ENCODE peak calls at places on chromosome 1, in four cellular contexts. L is ovary, R is sigmoid colon, E is suprapubic skin. I is an unnamed sample.

GRCh38 chr1:167196185-167196584 is 24.5 kb upstream of the POU2F1 start:
- DNase-seq in L (no peak), R (no peak), E (no peak), I (no peak)

GRCh38 chr1:211174375-211174774 is 40.4 kb upstream of the KCNH1 start:
- DNase-seq in L (no peak), R (no peak), E (no peak), I (no peak)

GRCh38 chr1:223207293-223208066 is 64.4 kb upstream of the TLR5 start:
- DNase-seq in L (no peak), R (no peak), E (no peak), I (no peak)

GRCh38 chr1:77084457-77084856 is 134.8 kb downstream of the PIGK start:
- DNase-seq in L (no peak), R (no peak), E (no peak), I (no peak)

GRCh38 chr1:58155418-58156123 is 391.0 kb downstream of the OMA1 start:
- DNase-seq in L (no peak), R (no peak), E (no peak), I (no peak)

GRCh38 chr1:25933479-25934365 is 27.5 kb upstream of the STMN1 start:
- DNase-seq in L (no peak), R (no peak), E (no peak), I (no peak)

GRCh38 chr1:192907545-192908243 is 98.9 kb downstream of the RGS2 start:
- DNase-seq in L (no peak), R (no peak), E (no peak), I (no peak)

GRCh38 chr1:234529661-234530237 is 50.8 kb upstream of the TARBP1 start:
- DNase-seq in L (no peak), R (no peak), E (no peak), I (no peak)

GRCh38 chr1:63731117-63732043 is 42.4 kb upstream of the ROR1 start:
- DNase-seq in L (no peak), R (no peak), E (no peak), I (peak)

GRCh38 chr1:48571303-48571987 is 99.4 kb upstream of the SPATA6 start:
- DNase-seq in L (no peak), R (no peak), E (no peak), I (no peak)

GRCh38 chr1:211532086-211532439 is 40.1 kb upstream of the RD3 start:
- DNase-seq in L (no peak), R (no peak), E (no peak), I (no peak)

GRCh38 chr1:4690951-4691675 is 36.7 kb downstream of the AJAP1 start:
- DNase-seq in L (no peak), R (no peak), E (no peak), I (no peak)

GRCh38 chr1:33390550-33390949 is 40.3 kb downstream of the PHC2 start:
- DNase-seq in L (no peak), R (no peak), E (no peak), I (no peak)

GRCh38 chr1:6599141-6599975 is 3.3 kb downstream of the KLHL21 start:
- DNase-seq in L (no peak), R (no peak), E (no peak), I (no peak)

GRCh38 chr1:180246579-180246978 is 16.5 kb downstream of the LHX4 start:
- DNase-seq in L (no peak), R (no peak), E (no peak), I (no peak)

GRCh38 chr1:110067957-110068645 is 2.4 kb downstream of the ALX3 start:
- DNase-seq in L (no peak), R (no peak), E (no peak), I (no peak)

DNA sequence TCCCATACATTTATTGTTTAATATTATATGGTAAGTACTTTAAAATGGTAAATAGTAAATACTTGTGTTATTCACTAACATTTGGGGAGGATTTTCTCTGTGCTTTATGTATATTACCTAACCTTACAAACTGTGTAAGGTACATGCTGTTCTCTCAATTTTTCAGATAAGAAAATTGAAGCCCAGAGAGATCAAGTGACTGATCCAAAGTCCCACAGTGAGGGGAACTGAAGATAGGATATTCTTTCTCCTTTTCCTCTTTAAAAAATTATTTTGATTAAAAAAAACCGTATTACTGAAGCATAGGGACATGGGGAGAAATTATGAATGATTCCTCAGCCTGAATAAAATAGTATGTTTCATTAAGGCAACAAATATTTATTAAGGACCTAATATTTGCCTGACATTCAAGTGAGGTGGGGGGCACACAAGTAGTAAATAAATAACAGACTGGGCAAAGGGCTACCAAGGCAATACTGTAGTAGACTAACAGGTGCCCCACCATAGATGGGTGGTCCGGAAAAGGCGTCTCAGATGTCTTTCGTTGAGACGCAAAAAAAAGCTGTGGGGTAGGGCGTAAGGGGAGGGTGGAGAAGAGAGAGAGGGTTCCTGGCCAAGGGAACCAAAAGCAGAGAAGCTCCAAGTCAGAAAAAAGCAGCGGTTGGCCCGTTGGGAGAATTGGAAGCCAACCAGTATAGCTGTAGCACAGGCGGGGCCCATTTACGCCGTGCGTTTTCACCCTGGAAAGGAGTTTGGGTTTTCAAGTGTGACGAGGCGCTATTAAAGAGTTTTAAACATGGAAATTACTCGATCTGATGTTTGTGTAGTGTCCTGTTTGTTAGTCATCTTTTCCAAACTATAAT is 944 bp upstream of the AGO3 start:
- DNase-seq in L (peak), R (peak), E (peak), I (no peak)
- TF ChIP-seq POLR2A in L (no peak), R (no peak), E (no peak), I (no peak)

GRCh38 chr1:1067284-1068076 is 6.6 kb downstream of the RNF223 start:
- DNase-seq in L (no peak), R (no peak), E (no peak), I (no peak)

GRCh38 chr1:1063261-1063944 is 10.7 kb downstream of the RNF223 start:
- DNase-seq in L (no peak), R (no peak), E (no peak), I (no peak)

GRCh38 chr1:1063945-1064831 is 9.9 kb downstream of the RNF223 start:
- DNase-seq in L (no peak), R (no peak), E (no peak), I (no peak)

GRCh38 chr1:1066403-1067283 is 7.5 kb downstream of the RNF223 start:
- DNase-seq in L (no peak), R (no peak), E (no peak), I (no peak)

DNA sequence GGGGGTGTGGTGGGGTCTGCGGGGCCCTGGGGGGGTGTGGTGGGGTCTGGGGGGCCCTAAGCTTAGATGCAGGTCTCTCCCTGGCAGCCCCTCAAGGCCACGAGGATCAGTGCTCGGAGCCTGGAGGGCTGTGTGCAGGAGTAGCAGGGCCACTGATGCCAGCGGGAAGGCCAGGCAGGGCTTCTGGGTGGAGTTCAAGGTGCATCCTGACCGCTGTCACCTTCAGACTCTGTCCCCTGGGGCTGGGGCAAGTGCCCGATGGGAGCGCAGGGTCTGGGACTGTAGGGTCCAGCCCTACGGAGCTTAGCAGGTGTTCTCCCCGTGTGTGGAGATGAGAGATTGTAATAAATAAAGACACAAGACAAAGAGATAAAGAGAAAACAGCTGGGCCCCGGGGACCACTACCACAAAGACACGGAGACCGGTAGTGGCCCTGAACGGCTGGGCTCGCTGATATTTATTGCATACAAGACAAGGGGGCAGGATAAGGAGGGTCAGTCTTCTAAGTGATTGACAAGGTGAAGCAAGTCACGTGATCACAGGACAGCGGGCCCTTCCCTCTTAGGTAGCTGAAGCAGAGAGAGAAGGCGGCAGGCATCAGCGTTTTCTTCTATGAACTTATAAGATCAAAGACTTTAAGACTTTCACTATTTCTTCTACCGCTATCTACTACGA is 8.7 kb downstream of the RNF223 start:
- DNase-seq in L (no peak), R (no peak), E (no peak), I (no peak)
- TF ChIP-seq EP300 in L (no peak), R (no peak), E (no peak), I (no peak)

DNA sequence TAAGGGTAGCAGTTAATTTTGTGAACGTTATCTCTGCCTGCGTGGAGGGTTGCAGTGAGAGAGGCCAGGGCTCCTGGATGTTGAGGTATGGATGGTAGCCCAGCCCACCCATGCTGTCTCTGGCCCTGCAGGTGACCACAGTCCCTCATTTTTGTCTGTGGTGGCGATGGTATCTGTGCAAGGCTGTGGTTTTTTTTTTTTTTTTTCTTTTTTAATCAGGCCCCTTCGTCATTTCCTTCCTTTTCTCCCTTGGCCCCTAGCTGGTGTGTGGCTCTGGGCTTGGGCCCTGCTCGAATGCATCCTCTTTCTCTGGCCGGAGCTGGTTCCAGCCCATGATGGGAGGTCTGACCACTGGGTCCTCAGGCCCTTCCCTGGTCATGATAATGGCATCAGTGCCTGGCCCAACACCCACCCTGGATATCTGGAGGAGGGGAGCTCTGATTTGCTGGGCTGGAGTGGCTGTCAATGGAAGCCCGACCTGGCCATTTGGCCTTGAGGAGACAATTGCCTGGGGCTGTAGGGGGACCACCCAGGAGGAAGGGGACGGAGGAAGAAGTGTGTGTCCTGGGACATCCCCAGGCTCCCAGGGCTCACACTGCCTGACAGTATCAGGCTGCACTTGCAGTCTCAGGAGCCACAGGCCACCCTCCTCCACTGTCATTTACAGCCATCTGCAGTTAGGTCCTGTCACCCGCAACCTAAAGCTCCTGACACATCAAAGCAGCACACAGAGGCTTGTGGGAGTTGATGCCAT is 8.1 kb upstream of the RNF187 start:
- DNase-seq in L (no peak), R (peak), E (no peak), I (no peak)
- H3K4me3 ChIP-seq in L (no peak), R (no peak), E (no peak), I (no peak)

DNA sequence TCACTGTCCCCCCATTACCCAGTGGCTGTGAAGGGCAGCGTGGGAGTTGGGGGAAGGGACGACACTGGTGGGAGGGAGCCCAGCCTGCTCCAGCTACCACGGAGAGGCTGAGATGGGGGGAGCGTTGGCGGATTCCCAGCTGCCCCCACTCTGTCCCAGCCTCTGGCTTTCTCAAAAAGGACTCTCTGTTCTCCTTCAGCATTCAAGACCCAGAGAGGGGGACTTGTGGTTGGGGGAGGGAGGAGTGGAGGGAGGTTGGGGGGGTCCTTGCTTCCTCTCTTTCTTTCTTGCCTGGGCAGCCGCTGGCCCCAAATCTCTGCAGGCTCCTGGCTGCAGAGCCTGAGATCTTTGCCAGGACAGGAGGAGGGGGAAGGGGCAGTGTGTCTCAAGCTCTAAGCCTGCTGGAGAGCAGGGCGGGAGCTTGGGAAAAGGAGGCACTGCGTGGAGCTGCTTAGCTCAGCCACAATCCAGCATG is 2.2 kb downstream of the ATP1A2 start:
- DNase-seq in L (peak), R (peak), E (no peak), I (peak)
- TF ChIP-seq POLR2A in L (no peak), R (no peak), E (no peak), I (no peak)

GRCh38 chr1:233245191-233245765 is 50.2 kb downstream of the PCNX2 start:
- DNase-seq in L (no peak), R (no peak), E (no peak), I (no peak)

GRCh38 chr1:233244183-233244582 is 51.3 kb downstream of the PCNX2 start:
- DNase-seq in L (no peak), R (no peak), E (no peak), I (no peak)

GRCh38 chr1:233240839-233241682 is 54.5 kb downstream of the PCNX2 start:
- DNase-seq in L (peak), R (no peak), E (peak), I (peak)

GRCh38 chr1:233241782-233242181 is 53.7 kb downstream of the PCNX2 start:
- DNase-seq in L (no peak), R (no peak), E (no peak), I (no peak)

GRCh38 chr1:233242827-233243483 is 52.6 kb downstream of the PCNX2 start:
- DNase-seq in L (no peak), R (no peak), E (no peak), I (no peak)
- TF ChIP-seq EP300 in L (no peak), R (no peak), E (no peak), I (no peak)

GRCh38 chr1:51648180-51649109 is 31.6 kb downstream of the OSBPL9 start:
- DNase-seq in L (no peak), R (no peak), E (no peak), I (no peak)
- H3K4me3 ChIP-seq in L (no peak), R (no peak), E (no peak), I (no peak)

GRCh38 chr1:151273924-151274466 is 8.1 kb upstream of the ZNF687 start:
- DNase-seq in L (no peak), R (no peak), E (no peak), I (no peak)
- TF ChIP-seq POLR2A in L (no peak), R (no peak), E (no peak), I (no peak)

GRCh38 chr1:40944841-40945430 is 34.6 kb upstream of the CTPS1 start:
- DNase-seq in L (no peak), R (peak), E (no peak), I (no peak)

GRCh38 chr1:40945491-40945973 is 34.0 kb upstream of the CTPS1 start:
- DNase-seq in L (no peak), R (no peak), E (no peak), I (no peak)

GRCh38 chr1:40939320-40940059 is 40.0 kb upstream of the CTPS1 start:
- DNase-seq in L (peak), R (peak), E (peak), I (peak)

GRCh38 chr1:40948741-40949528 is 30.6 kb upstream of the CTPS1 start:
- DNase-seq in L (no peak), R (peak), E (no peak), I (no peak)

DNA sequence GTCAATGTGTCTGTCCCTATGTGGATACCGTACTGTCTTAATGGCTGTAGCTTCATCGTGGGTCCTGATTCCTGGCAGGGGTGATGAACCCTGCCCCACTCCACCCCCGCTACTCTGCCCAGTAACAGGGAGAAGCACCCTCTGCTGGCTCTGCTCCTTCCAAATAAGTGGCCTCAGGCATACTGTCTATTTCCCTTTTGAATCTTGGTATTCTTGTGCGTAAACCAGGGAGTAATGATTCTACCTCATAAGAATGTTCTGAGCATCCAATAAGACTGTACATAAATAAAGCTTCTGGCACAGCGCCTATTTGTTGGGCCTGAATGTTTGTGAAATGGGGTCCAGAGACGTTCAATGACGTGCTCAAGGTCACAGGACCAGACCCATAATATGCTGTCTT is 35.2 kb upstream of the CTPS1 start:
- DNase-seq in L (peak), R (peak), E (peak), I (peak)
- TF ChIP-seq EP300 in L (no peak), R (peak), E (no peak), I (no peak)

DNA sequence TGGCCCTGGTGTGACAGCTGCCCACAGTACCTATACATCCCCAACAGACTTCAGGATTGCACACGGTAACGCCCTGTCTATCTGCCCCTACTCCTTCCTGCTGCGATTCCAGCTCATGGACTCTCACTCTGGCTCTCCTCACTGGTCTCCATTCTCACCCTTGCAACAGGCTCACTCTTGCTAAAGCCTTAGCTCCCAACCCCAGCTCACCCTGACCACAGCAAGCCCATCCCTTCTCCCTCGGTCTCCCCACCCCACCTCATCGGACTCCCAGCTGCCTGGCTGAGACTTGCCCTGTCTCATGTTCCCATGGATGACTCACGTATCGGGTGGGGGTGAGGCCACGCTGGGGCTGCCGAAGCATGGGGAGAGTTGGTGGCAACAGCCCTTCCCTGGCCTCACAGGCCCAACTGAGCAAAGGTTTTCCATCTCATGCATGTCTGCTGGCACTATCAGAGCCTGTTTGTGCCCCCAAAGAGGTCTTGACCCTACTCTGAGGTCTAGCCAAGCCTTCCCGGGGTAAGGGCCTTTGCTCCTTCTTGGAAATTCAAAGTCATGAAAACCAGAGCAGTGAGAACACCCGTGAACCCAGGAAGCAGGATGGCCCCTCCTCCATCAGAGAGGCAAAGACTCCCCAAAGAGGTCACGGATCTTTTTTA is 7.1 kb downstream of the PHLDA3 start:
- DNase-seq in L (peak), R (peak), E (peak), I (peak)
- H3K4me3 ChIP-seq in L (no peak), R (no peak), E (no peak), I (no peak)

DNA sequence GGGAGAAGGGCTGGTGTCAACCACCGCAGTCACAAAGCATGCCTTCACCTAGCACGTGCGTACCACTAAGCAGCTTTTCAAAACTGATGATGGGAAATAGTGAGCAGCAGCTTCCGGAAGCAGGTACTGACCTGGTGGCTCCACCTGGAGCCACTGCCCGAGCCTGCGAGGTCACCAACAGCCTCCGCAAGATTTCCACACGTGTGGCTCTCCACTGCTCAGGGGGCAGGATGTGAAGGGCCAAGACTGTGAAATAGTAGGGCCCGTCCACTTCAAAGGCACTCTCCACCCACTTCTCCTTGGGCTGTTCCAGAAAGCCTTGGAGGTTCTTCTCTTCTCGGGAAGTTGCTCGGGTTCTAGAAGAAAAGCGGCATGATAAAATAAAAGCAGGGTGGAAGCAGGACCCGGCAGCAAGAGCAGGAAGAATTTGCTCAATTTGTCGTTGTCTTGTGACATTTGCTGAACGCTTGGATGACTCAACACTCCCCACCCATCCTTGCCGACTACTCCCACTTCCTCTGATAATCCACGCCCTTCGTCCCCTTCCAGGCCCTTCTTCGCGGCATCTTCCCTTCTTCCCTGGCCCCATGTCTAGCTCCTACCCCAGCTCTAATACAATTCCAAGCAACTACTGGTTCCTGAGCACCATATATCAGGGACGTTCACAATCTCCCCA is 124.9 kb upstream of the IFFO2 start:
- DNase-seq in L (no peak), R (no peak), E (no peak), I (no peak)
- TF ChIP-seq POLR2A in L (no peak), R (no peak), E (no peak), I (no peak)